ENCODE peak calls at places on chromosomes 11 and 22, in six cellular contexts. J, R, Z, S, W and K are unnamed samples.

GRCh38 chr11:45333506-45333971 is 47.4 kb upstream of the SYT13 start:
- DNase-seq in J (no peak), R (no peak), Z (no peak), S (no peak), W (peak), K (no peak)

GRCh38 chr22:36858966-36859365 is 1.8 kb upstream of the NCF4 start:
- DNase-seq in J (peak), R (no peak), Z (no peak), S (no peak), W (no peak), K (no peak)

GRCh38 chr11:119832536-119832935 is 103.5 kb upstream of the NECTIN1 start:
- DNase-seq in J (no peak), R (no peak), Z (peak), S (no peak), W (peak), K (no peak)

GRCh38 chr11:63666874-63667273 is 4.3 kb downstream of the ATL3 start:
- DNase-seq in J (no peak), R (no peak), Z (no peak), S (no peak), W (no peak), K (no peak)

GRCh38 chr22:23222033-23222840 is 41.9 kb downstream of the BCR start:
- DNase-seq in J (no peak), R (no peak), Z (no peak), S (no peak), W (no peak), K (no peak)

GRCh38 chr11:72058416-72059034 is 21.8 kb downstream of the NUMA1 start:
- DNase-seq in J (no peak), R (no peak), Z (no peak), S (no peak), W (no peak), K (no peak)

GRCh38 chr22:22103078-22103593 is 120.5 kb upstream of the TOP3B start:
- DNase-seq in J (peak), R (peak), Z (no peak), S (no peak), W (no peak), K (peak)

GRCh38 chr11:134276396-134277175 is 407 bp downstream of the GLB1L3 start:
- DNase-seq in J (no peak), R (no peak), Z (peak), S (peak), W (no peak), K (peak)

GRCh38 chr11:122663764-122664163 is 8.2 kb downstream of the UBASH3B start:
- DNase-seq in J (peak), R (no peak), Z (no peak), S (no peak), W (peak), K (no peak)

GRCh38 chr11:103294516-103294915 is 185.3 kb downstream of the DYNC2H1 start:
- DNase-seq in J (no peak), R (no peak), Z (no peak), S (no peak), W (no peak), K (no peak)

GRCh38 chr11:73792584-73792983 is 4.9 kb downstream of the MRPL48 start:
- DNase-seq in J (peak), R (no peak), Z (no peak), S (no peak), W (no peak), K (no peak)

GRCh38 chr11:45484326-45484725 is 181.1 kb downstream of the CHST1 start:
- DNase-seq in J (no peak), R (no peak), Z (no peak), S (no peak), W (no peak), K (no peak)

GRCh38 chr11:131692961-131693360 is 322.5 kb downstream of the NTM start:
- DNase-seq in J (no peak), R (no peak), Z (no peak), S (no peak), W (no peak), K (no peak)

GRCh38 chr11:119322921-119323531 is 6.1 kb upstream of the MCAM start:
- DNase-seq in J (no peak), R (no peak), Z (no peak), S (no peak), W (no peak), K (peak)